ENCODE peak calls at places on chromosomes 4 and X, in six cellular contexts. One of them, this sample, is unnamed. For H3K4me1, the result is how much of the 10 kb centered on the place peaks cover.

GRCh38 chr4:29423836-29424721 is 1296.1 kb upstream of the PCDH7 start:
- DNase-seq in naive thymus-derived CD4-positive, alpha-beta T cell: no peak
- DNase-seq in cardiac muscle cell: peak
- DNase-seq in right lobe of liver: no peak
- DNase-seq in right atrium auricular region: no peak
- DNase-seq in prostate gland: no peak
- DNase-seq in this sample: no peak

GRCh38 chr4:105158837-105159236 is 12.2 kb downstream of the TET2 start:
- DNase-seq in naive thymus-derived CD4-positive, alpha-beta T cell: no peak
- DNase-seq in cardiac muscle cell: peak
- DNase-seq in right lobe of liver: peak
- DNase-seq in right atrium auricular region: no peak
- DNase-seq in prostate gland: no peak
- DNase-seq in this sample: no peak

GRCh38 chr4:20889901-20890300 is 189.6 kb downstream of the PACRGL start:
- DNase-seq in naive thymus-derived CD4-positive, alpha-beta T cell: no peak
- DNase-seq in cardiac muscle cell: no peak
- DNase-seq in right lobe of liver: no peak
- DNase-seq in right atrium auricular region: no peak
- DNase-seq in prostate gland: no peak
- DNase-seq in this sample: no peak

GRCh38 chrX:48468247-48468671 is 1.8 kb downstream of the SLC38A5 start:
- DNase-seq in naive thymus-derived CD4-positive, alpha-beta T cell: no peak
- DNase-seq in cardiac muscle cell: no peak
- DNase-seq in right lobe of liver: peak
- DNase-seq in right atrium auricular region: no peak
- DNase-seq in prostate gland: no peak
- DNase-seq in this sample: peak

GRCh38 chr4:168630445-168631187 is 133.8 kb downstream of the PALLD start:
- DNase-seq in naive thymus-derived CD4-positive, alpha-beta T cell: no peak
- DNase-seq in cardiac muscle cell: peak
- DNase-seq in right lobe of liver: no peak
- DNase-seq in right atrium auricular region: no peak
- DNase-seq in prostate gland: no peak
- DNase-seq in this sample: no peak

GRCh38 chr4:156575430-156576073 is 396.0 kb downstream of the PDGFC start:
- DNase-seq in naive thymus-derived CD4-positive, alpha-beta T cell: no peak
- DNase-seq in cardiac muscle cell: peak
- DNase-seq in right lobe of liver: no peak
- DNase-seq in right atrium auricular region: no peak
- DNase-seq in prostate gland: no peak
- DNase-seq in this sample: no peak

GRCh38 chrX:16002185-16002584 is 121.2 kb upstream of the GRPR start:
- DNase-seq in naive thymus-derived CD4-positive, alpha-beta T cell: no peak
- DNase-seq in cardiac muscle cell: peak
- DNase-seq in right lobe of liver: no peak
- DNase-seq in right atrium auricular region: no peak
- DNase-seq in prostate gland: no peak
- DNase-seq in this sample: no peak

GRCh38 chr4:10002278-10002677 is 19.0 kb downstream of the SLC2A9 start:
- DNase-seq in naive thymus-derived CD4-positive, alpha-beta T cell: no peak
- DNase-seq in cardiac muscle cell: no peak
- DNase-seq in right lobe of liver: no peak
- DNase-seq in right atrium auricular region: no peak
- DNase-seq in prostate gland: no peak
- DNase-seq in this sample: no peak

GRCh38 chr4:6806924-6807676 is 24.6 kb downstream of the KIAA0232 start:
- DNase-seq in naive thymus-derived CD4-positive, alpha-beta T cell: no peak
- DNase-seq in cardiac muscle cell: peak
- DNase-seq in right lobe of liver: no peak
- DNase-seq in right atrium auricular region: no peak
- DNase-seq in prostate gland: no peak
- DNase-seq in this sample: no peak

GRCh38 chr4:159765402-159765801 is 662.5 kb downstream of the RAPGEF2 start:
- DNase-seq in naive thymus-derived CD4-positive, alpha-beta T cell: no peak
- DNase-seq in cardiac muscle cell: peak
- DNase-seq in right lobe of liver: no peak
- DNase-seq in right atrium auricular region: no peak
- DNase-seq in prostate gland: no peak
- DNase-seq in this sample: no peak

GRCh38 chrX:10044021-10044420 is 76.9 kb downstream of the CLDN34 start:
- DNase-seq in naive thymus-derived CD4-positive, alpha-beta T cell: no peak
- DNase-seq in cardiac muscle cell: no peak
- DNase-seq in right lobe of liver: no peak
- DNase-seq in right atrium auricular region: no peak
- DNase-seq in prostate gland: no peak
- DNase-seq in this sample: no peak

GRCh38 chr4:32485976-32486375 is 1765.8 kb downstream of the PCDH7 start:
- DNase-seq in naive thymus-derived CD4-positive, alpha-beta T cell: no peak
- DNase-seq in cardiac muscle cell: peak
- DNase-seq in right lobe of liver: no peak
- DNase-seq in right atrium auricular region: no peak
- DNase-seq in prostate gland: no peak
- DNase-seq in this sample: no peak

GRCh38 chr4:89303177-89303576 is 4.4 kb downstream of the GPRIN3 start:
- DNase-seq in naive thymus-derived CD4-positive, alpha-beta T cell: peak
- DNase-seq in cardiac muscle cell: no peak
- DNase-seq in right lobe of liver: no peak
- DNase-seq in right atrium auricular region: no peak
- DNase-seq in prostate gland: no peak
- DNase-seq in this sample: no peak

GRCh38 chr4:89305028-89305427 is 2.6 kb downstream of the GPRIN3 start:
- DNase-seq in naive thymus-derived CD4-positive, alpha-beta T cell: no peak
- DNase-seq in cardiac muscle cell: no peak
- DNase-seq in right lobe of liver: no peak
- DNase-seq in right atrium auricular region: no peak
- DNase-seq in prostate gland: no peak
- DNase-seq in this sample: no peak

GRCh38 chr4:89301902-89302301 is 5.7 kb downstream of the GPRIN3 start:
- DNase-seq in naive thymus-derived CD4-positive, alpha-beta T cell: no peak
- DNase-seq in cardiac muscle cell: no peak
- DNase-seq in right lobe of liver: no peak
- DNase-seq in right atrium auricular region: no peak
- DNase-seq in prostate gland: no peak
- DNase-seq in this sample: no peak

GRCh38 chr4:89305712-89306437 is 1.7 kb downstream of the GPRIN3 start:
- DNase-seq in naive thymus-derived CD4-positive, alpha-beta T cell: no peak
- DNase-seq in cardiac muscle cell: peak
- DNase-seq in right lobe of liver: no peak
- DNase-seq in right atrium auricular region: no peak
- DNase-seq in prostate gland: no peak
- DNase-seq in this sample: no peak

GRCh38 chr4:89303989-89304388 is 3.6 kb downstream of the GPRIN3 start:
- DNase-seq in naive thymus-derived CD4-positive, alpha-beta T cell: no peak
- DNase-seq in cardiac muscle cell: no peak
- DNase-seq in right lobe of liver: no peak
- DNase-seq in right atrium auricular region: no peak
- DNase-seq in prostate gland: no peak
- DNase-seq in this sample: no peak
- H3K4me1 ChIP-seq in naive thymus-derived CD4-positive, alpha-beta T cell: under half
- H3K4me1 ChIP-seq in cardiac muscle cell: under half
- H3K4me1 ChIP-seq in right lobe of liver: under half
- H3K4me1 ChIP-seq in right atrium auricular region: under half
- H3K4me1 ChIP-seq in prostate gland: under half
- H3K4me1 ChIP-seq in this sample: under half

GRCh38 chr4:27001398-27002164 is 140.9 kb downstream of the STIM2 start:
- DNase-seq in naive thymus-derived CD4-positive, alpha-beta T cell: no peak
- DNase-seq in cardiac muscle cell: no peak
- DNase-seq in right lobe of liver: no peak
- DNase-seq in right atrium auricular region: no peak
- DNase-seq in prostate gland: no peak
- DNase-seq in this sample: no peak

GRCh38 chr4:26996745-26997144 is 136.1 kb downstream of the STIM2 start:
- DNase-seq in naive thymus-derived CD4-positive, alpha-beta T cell: no peak
- DNase-seq in cardiac muscle cell: no peak
- DNase-seq in right lobe of liver: no peak
- DNase-seq in right atrium auricular region: no peak
- DNase-seq in prostate gland: no peak
- DNase-seq in this sample: no peak

GRCh38 chr4:27000820-27001219 is 140.2 kb downstream of the STIM2 start:
- DNase-seq in naive thymus-derived CD4-positive, alpha-beta T cell: peak
- DNase-seq in cardiac muscle cell: no peak
- DNase-seq in right lobe of liver: no peak
- DNase-seq in right atrium auricular region: no peak
- DNase-seq in prostate gland: no peak
- DNase-seq in this sample: no peak

GRCh38 chr4:27000122-27000521 is 139.5 kb downstream of the STIM2 start:
- DNase-seq in naive thymus-derived CD4-positive, alpha-beta T cell: no peak
- DNase-seq in cardiac muscle cell: no peak
- DNase-seq in right lobe of liver: no peak
- DNase-seq in right atrium auricular region: no peak
- DNase-seq in prostate gland: no peak
- DNase-seq in this sample: no peak

DNA sequence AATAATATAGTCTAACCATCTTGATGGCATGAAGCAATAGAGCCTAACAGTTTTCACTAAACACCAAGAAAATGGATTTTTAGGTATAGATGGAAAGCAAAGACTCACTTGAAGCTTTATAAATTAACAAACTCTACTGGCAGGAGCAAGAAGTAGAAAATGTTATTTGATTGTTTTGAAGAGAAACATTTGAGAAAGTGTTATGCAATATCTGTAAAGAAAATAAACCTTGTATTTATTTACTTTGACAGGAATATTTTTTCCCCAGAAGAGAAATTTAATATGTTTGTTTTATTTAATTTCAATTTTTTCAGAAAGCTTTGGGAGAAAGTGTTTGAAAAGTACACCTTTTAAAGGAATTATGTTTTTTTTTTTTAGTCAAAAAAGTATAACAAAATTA is 139.0 kb downstream of the STIM2 start:
- DNase-seq in naive thymus-derived CD4-positive, alpha-beta T cell: no peak
- DNase-seq in cardiac muscle cell: no peak
- DNase-seq in right lobe of liver: no peak
- DNase-seq in right atrium auricular region: no peak
- DNase-seq in prostate gland: no peak
- DNase-seq in this sample: no peak
- H3K4me1 ChIP-seq in naive thymus-derived CD4-positive, alpha-beta T cell: under half
- H3K4me1 ChIP-seq in cardiac muscle cell: under half
- H3K4me1 ChIP-seq in right lobe of liver: under half
- H3K4me1 ChIP-seq in right atrium auricular region: under half
- H3K4me1 ChIP-seq in prostate gland: under half
- H3K4me1 ChIP-seq in this sample: under half

DNA sequence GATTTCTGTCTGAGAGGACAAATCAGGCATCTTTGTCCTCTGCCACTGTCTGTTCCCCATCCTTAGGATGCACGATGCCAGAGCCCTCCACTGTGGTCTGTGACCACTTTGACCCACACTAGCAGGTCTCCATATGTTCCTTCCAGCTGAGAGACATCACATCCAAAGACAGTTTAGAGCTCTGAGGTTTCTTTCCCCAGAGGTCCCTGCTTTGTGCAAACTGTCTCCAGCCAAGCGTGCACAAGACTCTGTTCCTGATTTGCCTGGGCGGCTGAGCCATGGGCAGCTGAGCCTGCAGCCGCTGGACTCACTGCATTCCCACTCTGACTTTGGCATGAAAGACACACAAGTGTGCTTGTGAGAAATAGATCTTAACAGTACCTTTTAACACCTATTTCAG is 98.0 kb downstream of the PTTG2 start:
- DNase-seq in naive thymus-derived CD4-positive, alpha-beta T cell: no peak
- DNase-seq in cardiac muscle cell: no peak
- DNase-seq in right lobe of liver: no peak
- DNase-seq in right atrium auricular region: no peak
- DNase-seq in prostate gland: no peak
- DNase-seq in this sample: no peak
- H3K4me1 ChIP-seq in naive thymus-derived CD4-positive, alpha-beta T cell: under half
- H3K4me1 ChIP-seq in cardiac muscle cell: under half
- H3K4me1 ChIP-seq in right lobe of liver: under half
- H3K4me1 ChIP-seq in right atrium auricular region: under half
- H3K4me1 ChIP-seq in prostate gland: under half
- H3K4me1 ChIP-seq in this sample: under half

GRCh38 chr4:8306511-8307021 is 37.0 kb downstream of the HTRA3 start:
- DNase-seq in naive thymus-derived CD4-positive, alpha-beta T cell: no peak
- DNase-seq in cardiac muscle cell: peak
- DNase-seq in right lobe of liver: peak
- DNase-seq in right atrium auricular region: no peak
- DNase-seq in prostate gland: no peak
- DNase-seq in this sample: no peak
- H3K4me1 ChIP-seq in naive thymus-derived CD4-positive, alpha-beta T cell: under half
- H3K4me1 ChIP-seq in cardiac muscle cell: under half
- H3K4me1 ChIP-seq in right lobe of liver: under half
- H3K4me1 ChIP-seq in right atrium auricular region: under half
- H3K4me1 ChIP-seq in prostate gland: under half
- H3K4me1 ChIP-seq in this sample: under half

GRCh38 chrX:118593407-118593806 is 97.8 kb downstream of the DOCK11 start:
- DNase-seq in naive thymus-derived CD4-positive, alpha-beta T cell: no peak
- DNase-seq in cardiac muscle cell: no peak
- DNase-seq in right lobe of liver: no peak
- DNase-seq in right atrium auricular region: no peak
- DNase-seq in prostate gland: no peak
- DNase-seq in this sample: no peak

GRCh38 chrX:118595501-118596042 is 100.0 kb downstream of the DOCK11 start:
- DNase-seq in naive thymus-derived CD4-positive, alpha-beta T cell: no peak
- DNase-seq in cardiac muscle cell: peak
- DNase-seq in right lobe of liver: no peak
- DNase-seq in right atrium auricular region: no peak
- DNase-seq in prostate gland: no peak
- DNase-seq in this sample: no peak

GRCh38 chrX:118594697-118595420 is 99.2 kb downstream of the DOCK11 start:
- DNase-seq in naive thymus-derived CD4-positive, alpha-beta T cell: no peak
- DNase-seq in cardiac muscle cell: peak
- DNase-seq in right lobe of liver: no peak
- DNase-seq in right atrium auricular region: no peak
- DNase-seq in prostate gland: no peak
- DNase-seq in this sample: no peak

GRCh38 chrX:118596428-118596827 is 100.8 kb downstream of the DOCK11 start:
- DNase-seq in naive thymus-derived CD4-positive, alpha-beta T cell: no peak
- DNase-seq in cardiac muscle cell: no peak
- DNase-seq in right lobe of liver: no peak
- DNase-seq in right atrium auricular region: no peak
- DNase-seq in prostate gland: no peak
- DNase-seq in this sample: no peak
- H3K4me1 ChIP-seq in naive thymus-derived CD4-positive, alpha-beta T cell: under half
- H3K4me1 ChIP-seq in cardiac muscle cell: under half
- H3K4me1 ChIP-seq in right lobe of liver: under half
- H3K4me1 ChIP-seq in right atrium auricular region: under half
- H3K4me1 ChIP-seq in prostate gland: under half
- H3K4me1 ChIP-seq in this sample: under half